ENCODE peak calls at places on chromosomes 16 and 17, in nine cellular contexts. B is SK-N-SH, V is AG10803, Z is body of pancreas, Q is mammary epithelial cell, A is endodermal cell, S is GM12878, W is BJ, D is fibroblast of mammary gland. K is an unnamed sample.

GRCh38 chr16:56317998-56318912 is 107.1 kb downstream of the AMFR start:
- DNase-seq in Z (peak; percentile 81), B (peak; percentile 97), D (peak; percentile 67), V (peak; percentile 69), A (peak; percentile 95), W (no peak), S (peak; percentile 3), Q (peak; percentile 73), K (peak; percentile 72)

GRCh38 chr16:25893332-25893731 is 201.6 kb downstream of the HS3ST4 start:
- DNase-seq in Q (no peak), B (no peak), A (peak; percentile 56), S (no peak), D (no peak), Z (no peak), W (no peak), V (no peak), K (no peak)

GRCh38 chr16:4111748-4112696 is 4.2 kb downstream of the ADCY9 start:
- DNase-seq in Z (no peak), A (no peak), B (no peak), S (no peak), W (no peak), V (peak; percentile 44), Q (peak; percentile 33), D (peak; percentile 63), K (no peak)

GRCh38 chr17:38922538-38923291 is 2.7 kb upstream of the LASP1NB start:
- DNase-seq in V (peak; percentile 70), Z (peak; percentile 66), A (peak; percentile 89), B (peak; percentile 52), Q (peak; percentile 15), W (no peak), D (peak; percentile 83), S (no peak), K (peak; percentile 50)

GRCh38 chr17:72393553-72393952 is 272.7 kb downstream of the SOX9 start:
- DNase-seq in D (peak; percentile 91), V (peak; percentile 67), Q (peak; percentile 77), S (no peak), Z (no peak), B (no peak), W (no peak), A (no peak), K (no peak)

GRCh38 chr16:27579086-27579980 is 29.4 kb downstream of the KATNIP start:
- DNase-seq in Z (no peak), D (peak; percentile 25), A (no peak), W (no peak), Q (peak; percentile 54), S (no peak), V (peak; percentile 59), B (no peak), K (no peak)

GRCh38 chr17:5557485-5557884 is 26.8 kb downstream of the NLRP1 start:
- DNase-seq in V (peak; percentile 67), A (no peak), D (peak; percentile 58), Q (peak; percentile 69), S (no peak), Z (no peak), B (no peak), W (peak; percentile 65), K (no peak)

GRCh38 chr17:45018514-45019176 is 32.8 kb downstream of the DCAKD start:
- DNase-seq in S (no peak), A (peak; percentile 83), Z (no peak), B (peak; percentile 65), Q (no peak), W (no peak), V (peak; percentile 25), D (peak; percentile 30), K (no peak)

GRCh38 chr17:44097110-44097810 is 26.2 kb downstream of the HDAC5 start:
- DNase-seq in Z (no peak), D (peak; percentile 85), V (peak; percentile 94), B (no peak), S (no peak), Q (no peak), W (peak; percentile 74), A (no peak), K (peak; percentile 79)

GRCh38 chr16:77993111-77993571 is 29.2 kb upstream of the CLEC3A start:
- DNase-seq in B (no peak), V (peak; percentile 76), W (no peak), A (peak; percentile 81), D (peak; percentile 68), Z (no peak), Q (no peak), S (no peak), K (no peak)

GRCh38 chr17:39156491-39156890 is 5.1 kb upstream of the PLXDC1 start:
- DNase-seq in Z (no peak), V (no peak), D (no peak), S (no peak), W (no peak), A (no peak), Q (no peak), B (no peak), K (no peak)

GRCh38 chr17:34195987-34196386 is 59.1 kb upstream of the CCL2 start:
- DNase-seq in B (no peak), S (no peak), A (no peak), Z (no peak), Q (no peak), W (no peak), V (no peak), D (no peak), K (no peak)

GRCh38 chr17:37701424-37702020 is 43.3 kb downstream of the HNF1B start:
- DNase-seq in Q (no peak), B (peak; percentile 24), D (peak; percentile 18), W (no peak), S (peak; percentile 16), Z (peak; percentile 77), A (peak; percentile 87), V (no peak), K (no peak)
- TF ChIP-seq CTCF in Q (peak; percentile 60), B (peak; percentile 59), D (peak; percentile 64), W (peak; percentile 54), S (peak; percentile 80), Z (peak; percentile 69), A (peak; percentile 82), V (peak; percentile 58), K (no peak)

DNA sequence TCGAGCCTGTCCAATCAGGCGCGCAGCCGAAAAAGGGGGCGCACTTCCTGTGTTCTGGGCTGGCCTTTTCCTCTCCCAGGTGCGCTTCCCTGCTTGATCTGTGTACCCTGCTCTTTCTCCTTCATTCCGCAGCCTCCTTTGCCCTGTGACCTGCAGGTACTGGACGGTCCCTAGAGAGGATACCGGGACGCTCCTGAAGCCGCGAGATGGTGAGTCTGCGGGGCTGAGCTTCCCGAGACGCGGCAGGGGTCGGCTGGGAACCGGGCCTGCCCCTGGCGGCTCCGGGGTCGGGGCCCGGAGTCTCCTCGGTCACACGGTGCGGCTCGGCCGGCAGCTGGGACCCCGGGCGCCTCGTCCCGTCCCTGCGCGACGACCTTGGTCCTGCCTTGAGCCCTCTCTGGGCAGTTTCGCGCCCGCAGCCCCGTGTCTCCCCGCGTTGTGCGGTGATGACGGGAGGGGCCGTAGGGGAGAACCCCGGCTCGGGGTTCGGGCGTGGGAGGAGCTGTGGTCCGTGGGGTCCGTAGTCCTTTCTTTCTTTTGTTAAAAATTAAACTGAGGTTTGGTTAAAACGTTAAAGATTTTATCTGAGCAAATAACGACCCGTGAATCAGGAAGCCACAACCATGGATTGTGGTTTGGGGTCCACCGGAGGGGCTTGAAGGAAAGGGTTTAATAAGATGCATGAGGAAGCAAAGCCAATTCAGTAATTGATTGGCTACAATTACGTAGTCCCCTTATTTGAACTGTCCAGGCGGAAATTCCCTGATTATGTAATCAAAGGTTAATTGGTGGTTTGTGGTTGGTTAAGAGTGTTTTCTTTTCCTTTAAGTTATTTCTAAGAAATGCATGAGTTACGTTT is 172.8 kb upstream of the ZNF267 start:
- DNase-seq in Q (peak; percentile 86), D (peak; percentile 42), W (no peak), Z (peak; percentile 89), V (peak; percentile 31), S (peak; percentile 67), B (peak; percentile 77), A (peak; percentile 98), K (peak; percentile 57)
- TF ChIP-seq CTCF in Q (no peak), D (no peak), W (peak; percentile 29), Z (no peak), V (peak; percentile 26), S (no peak), B (peak; percentile 29), A (peak; percentile 31), K (no peak)

GRCh38 chr17:64083571-64084085 is 46.3 kb downstream of the ERN1 start:
- DNase-seq in Q (no peak), Z (no peak), D (no peak), S (no peak), B (no peak), W (no peak), V (no peak), A (peak; percentile 70), K (no peak)

GRCh38 chr17:64083093-64083492 is 46.9 kb downstream of the ERN1 start:
- DNase-seq in S (no peak), V (no peak), Q (no peak), Z (no peak), A (no peak), W (no peak), B (no peak), D (no peak), K (no peak)

GRCh38 chr17:64080174-64080618 is 49.7 kb downstream of the ERN1 start:
- DNase-seq in Z (no peak), B (no peak), W (no peak), V (no peak), S (no peak), Q (no peak), D (no peak), A (no peak), K (no peak)

GRCh38 chr17:64084086-64084939 is 45.6 kb downstream of the ERN1 start:
- DNase-seq in A (no peak), Z (peak; percentile 57), V (peak; percentile 67), B (no peak), W (no peak), D (peak; percentile 75), Q (peak; percentile 62), S (no peak), K (no peak)

DNA sequence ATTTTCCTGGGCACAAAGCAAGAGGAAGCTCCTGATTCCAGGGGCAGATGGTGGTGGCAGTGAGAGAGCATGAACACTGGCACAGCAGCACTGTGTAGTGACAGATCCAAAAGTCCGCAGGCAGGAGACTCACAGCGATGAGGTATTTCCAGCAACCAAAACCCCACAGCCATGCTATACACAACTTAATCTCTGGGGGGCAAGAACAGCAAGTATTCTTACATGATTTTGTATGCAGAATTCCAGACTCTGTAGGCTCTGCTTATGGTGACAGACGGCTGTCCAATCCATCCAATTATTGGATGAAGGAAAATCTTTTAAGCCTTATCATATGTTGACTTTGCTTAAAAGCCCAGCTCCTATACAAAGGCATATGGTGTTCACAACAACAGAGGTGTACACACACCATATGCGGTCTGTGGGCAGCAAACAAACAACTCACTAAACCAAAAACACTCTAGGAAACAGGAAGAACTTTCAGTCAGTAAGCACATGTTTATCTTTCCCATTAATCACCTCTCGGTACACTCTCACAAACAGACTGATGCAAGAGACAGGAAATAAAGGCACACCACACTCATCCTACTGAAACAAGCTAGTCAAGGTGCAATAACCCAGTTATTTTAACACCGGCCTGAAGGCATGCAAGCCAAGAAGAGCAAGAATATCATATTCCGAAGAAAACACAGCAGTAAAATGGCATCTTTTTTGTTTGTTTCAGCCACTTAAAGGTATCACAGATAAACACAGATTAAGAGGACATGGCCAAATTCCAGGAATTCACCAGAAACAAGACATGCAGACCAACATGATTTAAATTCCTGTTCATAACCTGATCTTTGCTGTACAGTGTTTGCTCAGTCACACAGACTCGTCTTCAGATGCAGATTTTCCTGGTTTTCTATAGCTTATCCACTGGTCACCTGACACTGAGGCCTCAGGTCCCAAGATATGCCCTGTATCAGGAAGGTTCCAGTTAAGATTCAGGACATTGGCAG is 47.8 kb downstream of the ERN1 start:
- DNase-seq in A (no peak), Q (peak; percentile 83), V (peak; percentile 91), W (peak; percentile 75), S (peak; percentile 72), D (peak; percentile 75), Z (no peak), B (peak; percentile 76), K (no peak)
- TF ChIP-seq CTCF in A (no peak), Q (no peak), V (peak; percentile 30), W (no peak), S (no peak), D (no peak), Z (no peak), B (peak; percentile 15), K (no peak)

GRCh38 chr17:21046215-21046614 is 3.4 kb upstream of the USP22 start:
- DNase-seq in W (no peak), Z (no peak), A (no peak), D (no peak), V (no peak), Q (no peak), B (no peak), S (no peak), K (no peak)
- TF ChIP-seq CTCF in W (no peak), Z (no peak), A (no peak), D (no peak), V (no peak), Q (no peak), B (no peak), S (no peak), K (no peak)